ENCODE peak calls at places on chromosomes 4 and X, in seven cellular contexts. B is fibroblast of villous mesenchyme, R is activated B cell treated with CpG ODN at 0.5 μM for 24 hours, N is progenitor cell of endocrine pancreas, U is SK-N-SH, F is astrocyte of the spinal cord, D is foreskin fibroblast. X is an unnamed sample.

GRCh38 chr4:175308236-175308635 is 390.1 kb downstream of the ADAM29 start:
- DNase-seq in B (no peak), R (no peak), N (no peak), U (no peak), F (peak), D (peak), X (no peak)

GRCh38 chrX:11886745-11887144 is 128.7 kb downstream of the MSL3 start:
- DNase-seq in B (no peak), R (no peak), N (no peak), U (no peak), F (peak), D (peak), X (no peak)

GRCh38 chr4:23009093-23009492 is 316.4 kb downstream of the GBA3 start:
- DNase-seq in B (no peak), R (no peak), N (no peak), U (no peak), F (no peak), D (no peak), X (no peak)

GRCh38 chr4:7823416-7823824 is 116.2 kb downstream of the AFAP1 start:
- DNase-seq in B (peak), R (no peak), N (no peak), U (peak), F (no peak), D (no peak), X (no peak)

GRCh38 chrX:23898412-23898959 is 9.3 kb downstream of the APOO start:
- DNase-seq in B (peak), R (no peak), N (no peak), U (no peak), F (peak), D (no peak), X (no peak)

GRCh38 chrX:42680651-42681050 is 97.3 kb downstream of the PPP1R2C start:
- DNase-seq in B (peak), R (no peak), N (no peak), U (no peak), F (peak), D (no peak), X (peak)

GRCh38 chrX:55312655-55313054 is 47.9 kb upstream of the PAGE3 start:
- DNase-seq in B (no peak), R (no peak), N (no peak), U (no peak), F (no peak), D (no peak), X (no peak)

GRCh38 chrX:4249401-4249800 is 536.0 kb upstream of the PRKX start:
- DNase-seq in B (no peak), R (no peak), N (no peak), U (no peak), F (no peak), D (no peak), X (no peak)

GRCh38 chr4:158111241-158111640 is 61.6 kb downstream of the GASK1B start:
- DNase-seq in B (no peak), R (no peak), N (no peak), U (no peak), F (no peak), D (peak), X (no peak)

GRCh38 chr4:156991161-156991560 is 19.6 kb upstream of the PDGFC start:
- DNase-seq in B (no peak), R (no peak), N (no peak), U (no peak), F (no peak), D (no peak), X (no peak)

GRCh38 chr4:41652971-41653370 is 95.6 kb downstream of the PHOX2B start:
- DNase-seq in B (no peak), R (no peak), N (no peak), U (no peak), F (no peak), D (no peak), X (no peak)

DNA sequence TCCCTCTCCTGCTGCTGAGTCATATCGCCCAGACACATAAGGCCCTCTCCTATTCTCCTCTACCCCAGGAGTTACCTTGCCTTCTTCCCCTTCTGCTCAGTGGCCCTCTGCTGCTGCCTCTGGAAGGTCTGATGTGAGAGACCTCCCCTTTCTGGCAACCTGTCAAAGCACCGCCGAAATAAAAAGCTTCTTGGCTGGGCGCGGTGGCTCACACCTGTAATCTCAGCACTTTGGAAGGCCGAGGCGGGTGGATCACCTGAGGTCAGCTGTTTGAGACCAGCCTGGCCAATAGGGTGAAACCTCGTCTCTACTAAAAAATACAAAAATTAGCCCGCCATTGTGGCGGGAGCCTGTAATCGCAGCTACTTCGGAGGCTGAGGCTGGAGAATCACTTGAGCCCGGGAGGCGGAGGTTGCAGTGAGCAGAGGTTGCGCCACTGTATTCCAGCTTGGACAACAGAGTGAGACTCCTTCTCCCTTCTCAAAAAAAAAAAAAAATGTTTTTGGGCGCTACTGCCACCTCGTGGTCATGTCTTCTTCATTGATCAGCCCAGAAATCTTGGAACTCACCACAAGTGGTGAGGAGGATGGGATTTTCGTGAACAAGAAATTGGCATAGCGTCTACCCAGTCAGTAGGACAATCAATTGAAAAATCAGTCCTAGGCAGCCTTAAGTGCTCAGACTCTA is 8.6 kb upstream of the ZXDA start:
- DNase-seq in B (peak), R (no peak), N (no peak), U (peak), F (peak), D (peak), X (peak)
- TF ChIP-seq CTCF in B (peak), R (no peak), N (peak), U (peak), F (peak), D (peak), X (peak)

GRCh38 chrX:69496143-69496542 is 8.0 kb upstream of the NALF2 start:
- DNase-seq in B (no peak), R (no peak), N (no peak), U (no peak), F (no peak), D (no peak), X (no peak)

GRCh38 chrX:69493766-69494165 is 10.4 kb upstream of the NALF2 start:
- DNase-seq in B (no peak), R (no peak), N (no peak), U (no peak), F (no peak), D (no peak), X (no peak)

GRCh38 chrX:69489625-69490024 is 14.5 kb upstream of the NALF2 start:
- DNase-seq in B (no peak), R (no peak), N (no peak), U (no peak), F (no peak), D (no peak), X (no peak)

DNA sequence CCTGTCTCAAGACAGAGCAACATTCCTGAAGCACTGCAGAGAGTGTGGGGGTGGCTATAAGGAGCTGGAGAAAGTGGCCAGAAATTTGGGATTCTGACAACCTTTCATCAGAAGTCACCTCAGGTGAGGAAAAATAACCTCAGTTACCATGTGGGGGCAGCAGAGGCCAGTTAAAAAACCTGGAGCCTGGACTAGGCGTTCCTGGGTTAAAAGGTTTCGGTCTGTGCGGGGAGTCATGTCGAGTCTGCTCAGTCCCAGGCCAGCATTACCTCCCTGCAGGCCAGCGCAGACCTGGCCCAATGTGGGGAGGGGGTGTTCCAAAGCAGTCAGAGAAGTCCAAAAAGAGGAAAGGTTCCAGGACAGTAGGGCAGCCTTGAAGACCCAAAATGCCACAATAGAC is 10.9 kb upstream of the NALF2 start:
- DNase-seq in B (no peak), R (no peak), N (peak), U (peak), F (no peak), D (no peak), X (peak)
- TF ChIP-seq CTCF in B (peak), R (no peak), N (peak), U (peak), F (peak), D (peak), X (peak)

DNA sequence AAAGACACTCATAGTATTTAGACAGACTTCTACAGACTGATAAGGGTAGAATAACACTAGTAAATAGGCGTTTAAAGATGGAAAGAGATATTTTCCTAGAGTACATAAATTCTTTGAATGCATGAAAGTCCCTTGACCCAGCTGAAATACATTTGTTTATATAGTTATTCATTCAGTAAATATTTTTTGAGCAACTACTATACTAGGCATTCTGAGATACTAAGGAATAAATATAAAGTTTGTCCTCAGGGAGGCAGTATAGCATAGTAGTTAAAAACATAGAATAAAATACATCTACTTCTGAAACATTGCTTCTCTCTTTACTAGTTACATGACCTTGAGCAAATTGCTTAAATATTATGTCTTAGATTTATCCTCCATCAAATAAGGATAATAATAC is 27.4 kb downstream of the HMGN5 start:
- DNase-seq in B (peak), R (no peak), N (no peak), U (no peak), F (peak), D (no peak), X (no peak)
- TF ChIP-seq CTCF in B (peak), R (no peak), N (peak), U (peak), F (no peak), D (no peak), X (peak)

GRCh38 chrX:148552775-148553174 is 52.4 kb downstream of the AFF2 start:
- DNase-seq in B (no peak), R (no peak), N (no peak), U (no peak), F (no peak), D (no peak), X (no peak)
- TF ChIP-seq CTCF in B (peak), R (no peak), N (peak), U (peak), F (peak), D (no peak), X (peak)

GRCh38 chrX:118226060-118226428 is 109.4 kb upstream of the KLHL13 start:
- DNase-seq in B (peak), R (no peak), N (no peak), U (peak), F (no peak), D (no peak), X (no peak)
- TF ChIP-seq CTCF in B (peak), R (no peak), N (peak), U (peak), F (peak), D (no peak), X (peak)

GRCh38 chr4:166045457-166045856 is 172.4 kb downstream of the TLL1 start:
- DNase-seq in B (no peak), R (no peak), N (no peak), U (no peak), F (no peak), D (no peak), X (no peak)
- TF ChIP-seq CTCF in B (no peak), R (no peak), N (no peak), U (no peak), F (no peak), D (no peak), X (no peak)